ENCODE peak calls at places on chromosome 21, in eight cellular contexts. R, I, Z, P, O, C, Y and G are unnamed samples.

GRCh38 chr21:36591326-36591970 is 107.5 kb upstream of the SIM2 start:
- DNase-seq in R (no peak), I (no peak), Z (no peak), P (no peak), O (no peak), C (no peak), Y (no peak), G (no peak)

GRCh38 chr21:45827881-45828579 is 153.5 kb upstream of the COL6A1 start:
- DNase-seq in R (no peak), I (no peak), Z (no peak), P (no peak), O (no peak), C (no peak), Y (no peak), G (no peak)

GRCh38 chr21:21232320-21232719 is 234.1 kb downstream of the NCAM2 start:
- DNase-seq in R (no peak), I (peak), Z (peak), P (no peak), O (peak), C (no peak), Y (peak), G (peak)

GRCh38 chr21:37452222-37452621 is 85.6 kb downstream of the DYRK1A start:
- DNase-seq in R (no peak), I (peak), Z (no peak), P (no peak), O (peak), C (peak), Y (no peak), G (peak)

GRCh38 chr21:33512481-33512880 is 21.0 kb upstream of the DNAJC28 start:
- DNase-seq in R (no peak), I (no peak), Z (no peak), P (no peak), O (no peak), C (no peak), Y (no peak), G (no peak)

GRCh38 chr21:45255381-45256020 is 32.2 kb downstream of the POFUT2 start:
- DNase-seq in R (no peak), I (no peak), Z (peak), P (no peak), O (no peak), C (no peak), Y (no peak), G (no peak)

GRCh38 chr21:43892984-43893535 is 28.0 kb downstream of the AGPAT3 start:
- DNase-seq in R (no peak), I (no peak), Z (no peak), P (no peak), O (no peak), C (no peak), Y (no peak), G (no peak)

GRCh38 chr21:31554511-31555022 is 104.9 kb upstream of the SOD1 start:
- DNase-seq in R (no peak), I (no peak), Z (no peak), P (peak), O (no peak), C (no peak), Y (no peak), G (no peak)

GRCh38 chr21:14382486-14382834 is 486 bp downstream of the HSPA13 start:
- DNase-seq in R (no peak), I (no peak), Z (peak), P (no peak), O (peak), C (no peak), Y (no peak), G (no peak)

GRCh38 chr21:34886554-34887385 is 162.3 kb downstream of the RUNX1 start:
- DNase-seq in R (no peak), I (no peak), Z (peak), P (no peak), O (peak), C (peak), Y (no peak), G (peak)

GRCh38 chr21:37915941-37916794 is at the start of gene KCNJ6:
- DNase-seq in R (no peak), I (no peak), Z (peak), P (no peak), O (peak), C (no peak), Y (peak), G (peak)

GRCh38 chr21:16342932-16343331 is 613.1 kb downstream of the USP25 start:
- DNase-seq in R (no peak), I (no peak), Z (no peak), P (no peak), O (no peak), C (no peak), Y (no peak), G (no peak)

GRCh38 chr21:44550807-44551206 is 498 bp downstream of the KRTAP10-2 start:
- DNase-seq in R (no peak), I (no peak), Z (no peak), P (no peak), O (no peak), C (no peak), Y (no peak), G (peak)

GRCh38 chr21:45871616-45872236 is 109.8 kb upstream of the COL6A1 start:
- DNase-seq in R (no peak), I (no peak), Z (no peak), P (no peak), O (no peak), C (no peak), Y (no peak), G (no peak)

GRCh38 chr21:31343680-31344480 is at the start of gene TIAM1:
- DNase-seq in R (no peak), I (no peak), Z (peak), P (peak), O (peak), C (no peak), Y (peak), G (peak)

GRCh38 chr21:45986316-45987051 is 4.9 kb downstream of the COL6A1 start:
- DNase-seq in R (no peak), I (no peak), Z (no peak), P (no peak), O (no peak), C (no peak), Y (no peak), G (no peak)

GRCh38 chr21:34536820-34537219 is 24.8 kb upstream of the KCNE1 start:
- DNase-seq in R (no peak), I (no peak), Z (no peak), P (no peak), O (no peak), C (peak), Y (no peak), G (peak)

GRCh38 chr21:14603202-14603601 is 57.1 kb upstream of the SAMSN1 start:
- DNase-seq in R (no peak), I (peak), Z (no peak), P (no peak), O (peak), C (peak), Y (no peak), G (peak)

GRCh38 chr21:25956993-25957714 is 213.4 kb downstream of the APP start:
- DNase-seq in R (no peak), I (peak), Z (peak), P (no peak), O (peak), C (no peak), Y (no peak), G (peak)

GRCh38 chr21:17711896-17712295 is 99.2 kb upstream of the BTG3 start:
- DNase-seq in R (no peak), I (no peak), Z (no peak), P (no peak), O (no peak), C (no peak), Y (no peak), G (no peak)

GRCh38 chr21:38486221-38486620 is 12.1 kb downstream of the ERG start:
- DNase-seq in R (no peak), I (no peak), Z (no peak), P (no peak), O (no peak), C (peak), Y (no peak), G (no peak)